ENCODE peak calls at places on chromosomes 13 and 19, in six cellular contexts. D is CD8-positive, alpha-beta memory T cell; E is GM06990; U is neuronal stem cell; W is upper lobe of right lung; P is brain microvascular endothelial cell. Q is an unnamed sample.

GRCh38 chr13:113636266-113636963 is 21.6 kb downstream of the ATP4B start:
- DNase-seq in U (no peak), P (no peak), E (no peak), W (peak), D (no peak), Q (no peak)

GRCh38 chr13:29991343-29991742 is 140.9 kb upstream of the UBL3 start:
- DNase-seq in U (no peak), E (no peak), P (peak), W (no peak), D (no peak), Q (no peak)

GRCh38 chr13:50936681-50937080 is 27.1 kb downstream of the RNASEH2B start:
- DNase-seq in P (no peak), U (no peak), W (no peak), E (no peak), D (no peak), Q (no peak)

GRCh38 chr19:41699231-41699967 is 9.0 kb upstream of the CEACAM5 start:
- DNase-seq in W (no peak), P (no peak), D (no peak), U (no peak), E (no peak), Q (no peak)

GRCh38 chr19:37059142-37059541 is 19.1 kb upstream of the ZNF420 start:
- DNase-seq in W (peak), D (no peak), U (no peak), E (no peak), P (no peak), Q (no peak)

GRCh38 chr13:89315287-89315686 is 1644.1 kb downstream of the SLITRK5 start:
- DNase-seq in U (no peak), D (no peak), E (no peak), W (no peak), P (no peak), Q (no peak)

GRCh38 chr19:32471095-32471494 is 65.5 kb downstream of the DPY19L3 start:
- DNase-seq in E (no peak), D (no peak), W (no peak), P (peak), U (no peak), Q (no peak)

GRCh38 chr19:44587863-44588752 is 25.3 kb upstream of the IGSF23 start:
- DNase-seq in D (no peak), P (peak), U (no peak), W (no peak), E (no peak), Q (no peak)

GRCh38 chr13:100108913-100109507 is 20.1 kb downstream of the PCCA start:
- DNase-seq in D (no peak), P (no peak), E (no peak), U (no peak), W (no peak), Q (no peak)

GRCh38 chr13:40230833-40231266 is 435.6 kb downstream of the FOXO1 start:
- DNase-seq in W (no peak), E (no peak), P (peak), D (no peak), U (no peak), Q (no peak)

GRCh38 chr19:15181394-15181793 is 19.4 kb downstream of the NOTCH3 start:
- DNase-seq in D (no peak), E (no peak), P (no peak), U (no peak), W (no peak), Q (no peak)
- H3K4me3 ChIP-seq in D (no peak), E (no peak), P (no peak), U (no peak), W (peak), Q (no peak)

DNA sequence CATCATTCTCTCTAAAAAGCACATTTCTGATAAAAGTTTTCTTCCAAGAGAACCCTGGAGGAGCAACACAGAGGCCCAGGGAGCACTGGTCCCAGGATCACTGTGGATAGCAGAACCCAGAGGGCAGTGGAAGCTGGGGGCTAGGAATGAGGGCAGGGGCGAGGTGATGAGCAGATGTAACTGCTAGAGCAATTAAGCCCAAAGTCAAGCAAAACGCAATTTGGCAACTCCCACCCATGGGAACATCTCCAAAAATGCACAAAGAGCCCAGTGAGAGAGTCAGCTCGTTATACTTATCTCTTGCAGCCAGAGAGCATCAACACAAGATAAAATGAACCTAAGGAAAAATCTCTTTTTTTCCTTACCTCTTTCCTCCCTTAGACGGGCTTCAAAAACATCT is 284.2 kb downstream of the TBC1D4 start:
- DNase-seq in W (no peak), U (no peak), D (no peak), E (no peak), P (no peak), Q (no peak)
- H3K4me3 ChIP-seq in W (no peak), U (no peak), D (no peak), E (no peak), P (no peak), Q (no peak)

GRCh38 chr19:16296713-16297112 is 27.9 kb upstream of the KLF2 start:
- DNase-seq in P (no peak), U (no peak), E (no peak), W (no peak), D (no peak), Q (no peak)
- H3K4me3 ChIP-seq in P (no peak), U (no peak), E (no peak), W (no peak), D (no peak), Q (no peak)

GRCh38 chr13:26618726-26619125 is 61.2 kb downstream of the WASF3 start:
- DNase-seq in E (no peak), D (no peak), W (no peak), U (no peak), P (no peak), Q (no peak)
- H3K4me3 ChIP-seq in E (no peak), D (no peak), W (no peak), U (no peak), P (no peak), Q (no peak)

DNA sequence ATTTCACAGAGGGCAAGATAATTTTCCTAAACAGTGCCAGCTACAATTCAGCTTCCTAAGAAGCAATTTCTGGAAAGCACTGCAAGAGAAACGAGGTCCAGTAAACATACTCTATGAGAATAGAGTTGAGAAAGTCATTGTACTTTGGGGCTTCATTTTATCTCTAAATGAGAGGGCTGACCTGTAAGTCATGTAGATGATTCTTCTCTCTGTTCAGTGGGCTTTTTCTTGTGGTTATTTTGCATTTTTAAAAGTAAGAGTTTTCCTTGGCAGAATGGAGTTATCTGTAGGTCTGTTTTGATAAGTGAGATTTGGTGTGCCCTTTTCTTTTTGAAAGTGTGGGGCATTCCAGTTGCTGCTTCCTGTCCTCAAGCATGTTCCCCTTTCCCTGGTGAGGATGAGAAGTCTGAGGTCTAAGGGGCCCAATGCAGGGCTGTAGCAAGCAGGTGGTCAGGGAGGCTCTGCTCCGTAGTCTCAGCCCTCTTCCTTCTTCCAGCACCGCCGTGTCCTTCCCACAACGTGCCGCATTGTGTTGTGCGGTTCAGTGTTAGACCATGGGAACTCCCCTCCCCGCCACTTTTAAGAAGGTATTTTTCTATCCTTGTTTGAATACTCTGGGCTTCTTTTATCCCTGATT is 86.3 kb downstream of the ARHGEF7 start:
- DNase-seq in P (no peak), W (no peak), D (no peak), U (no peak), E (no peak), Q (no peak)
- H3K4me3 ChIP-seq in P (no peak), W (no peak), D (no peak), U (no peak), E (no peak), Q (no peak)

DNA sequence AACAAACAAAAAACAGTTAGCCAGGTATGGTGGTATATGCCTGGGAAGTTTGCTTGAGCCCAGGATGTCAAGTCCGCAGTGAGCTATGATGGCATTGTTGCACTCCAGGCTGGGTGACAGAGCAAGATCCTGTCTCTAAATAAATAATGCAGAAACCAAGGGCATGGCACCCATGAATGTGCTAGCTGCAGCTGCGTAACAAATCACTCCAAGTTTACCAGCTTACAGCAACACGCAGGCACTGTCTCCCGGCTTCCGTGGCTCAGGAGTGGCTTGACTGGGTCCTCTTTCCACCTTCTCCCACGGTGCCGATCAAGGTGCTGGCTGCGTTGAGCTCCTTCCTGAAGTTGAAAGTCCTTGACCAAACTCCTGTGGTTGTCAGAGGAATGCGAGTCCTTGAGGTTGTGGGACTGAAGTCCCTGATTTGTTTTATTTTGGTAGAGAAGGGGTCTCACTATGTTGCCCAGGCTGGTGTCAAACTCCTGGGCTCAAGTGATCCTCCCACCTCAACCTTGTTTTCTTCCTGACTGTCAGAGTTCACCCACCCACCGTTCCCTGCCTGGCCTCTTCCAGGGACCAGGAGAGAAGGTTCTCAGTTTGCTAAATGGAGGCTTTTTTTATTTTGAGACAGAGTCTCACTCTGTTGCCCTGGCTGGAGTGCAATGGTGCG is 13.2 kb upstream of the ONECUT3 start:
- DNase-seq in P (no peak), D (no peak), U (no peak), E (no peak), W (no peak), Q (no peak)
- H3K4me3 ChIP-seq in P (no peak), D (no peak), U (no peak), E (no peak), W (no peak), Q (no peak)

DNA sequence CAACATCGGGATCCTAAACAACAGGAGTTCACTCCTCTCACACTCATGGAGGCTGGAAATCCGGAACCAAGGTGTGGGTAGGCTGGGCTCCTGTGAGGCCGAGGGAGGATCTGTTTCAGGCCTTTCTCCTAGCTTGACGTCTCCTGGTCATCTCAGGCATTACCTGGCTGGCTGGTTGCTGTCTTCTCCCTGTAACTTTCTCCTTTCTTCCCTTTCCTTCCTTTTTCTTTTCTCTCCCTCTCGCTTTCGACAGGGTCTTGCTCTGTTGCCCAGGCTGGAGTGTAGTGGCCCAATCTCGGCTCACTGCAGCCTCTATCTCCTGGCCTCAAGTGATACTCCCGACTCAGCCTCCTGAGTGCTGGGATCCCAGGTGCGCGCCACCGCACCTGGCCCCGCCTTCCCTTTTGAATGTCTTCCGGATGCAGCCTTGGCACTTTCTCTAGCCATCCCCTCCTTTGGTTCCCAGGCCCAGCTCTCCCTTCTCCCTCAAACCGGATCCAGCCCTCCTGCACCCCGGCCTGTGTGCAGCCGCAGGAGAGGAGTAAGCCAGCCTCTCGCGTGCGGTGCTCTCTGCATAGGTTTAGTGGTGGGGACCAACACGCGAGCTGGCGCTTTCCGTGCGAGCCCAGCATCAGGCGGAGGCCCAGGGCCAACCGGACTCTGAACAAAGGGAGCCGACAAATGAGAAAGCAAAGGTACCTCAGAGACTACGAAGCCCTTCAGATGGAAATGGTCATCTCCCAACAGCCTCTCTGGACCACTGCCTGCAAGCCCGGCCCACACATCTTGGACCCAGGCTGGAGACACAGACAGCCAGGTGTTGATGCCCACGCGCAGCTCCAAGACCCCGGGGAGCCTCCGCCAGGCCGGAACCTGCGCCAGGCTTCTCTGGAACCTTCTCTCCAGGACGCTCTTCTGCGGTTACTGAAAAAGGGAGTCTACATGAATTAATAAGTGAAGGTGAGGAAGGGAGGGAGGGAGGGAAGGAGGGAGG is 16.3 kb upstream of the LATS2 start:
- DNase-seq in U (no peak), P (no peak), D (no peak), E (no peak), W (no peak), Q (no peak)
- H3K4me3 ChIP-seq in U (peak), P (no peak), D (no peak), E (no peak), W (no peak), Q (no peak)

GRCh38 chr19:996051-996838 is 4.0 kb upstream of the GRIN3B start:
- DNase-seq in U (no peak), W (no peak), E (peak), P (peak), D (peak), Q (peak)
- H3K4me3 ChIP-seq in U (no peak), W (no peak), E (no peak), P (no peak), D (peak), Q (peak)

GRCh38 chr13:111065698-111066097 is 49.4 kb upstream of the ARHGEF7 start:
- DNase-seq in D (no peak), P (no peak), W (peak), E (no peak), U (no peak), Q (no peak)

GRCh38 chr13:111064661-111065060 is 50.4 kb upstream of the ARHGEF7 start:
- DNase-seq in E (no peak), W (no peak), P (no peak), U (no peak), D (no peak), Q (no peak)

GRCh38 chr13:111068009-111068350 is 47.1 kb upstream of the ARHGEF7 start:
- DNase-seq in D (no peak), W (no peak), E (no peak), U (no peak), P (no peak), Q (no peak)

GRCh38 chr13:111062305-111062704 is 52.8 kb upstream of the ARHGEF7 start:
- DNase-seq in U (no peak), W (no peak), E (no peak), P (no peak), D (no peak), Q (no peak)

GRCh38 chr13:111066544-111066943 is 48.6 kb upstream of the ARHGEF7 start:
- DNase-seq in W (no peak), E (no peak), P (no peak), D (no peak), U (no peak), Q (no peak)
- H3K4me3 ChIP-seq in W (peak), E (no peak), P (no peak), D (no peak), U (no peak), Q (no peak)

GRCh38 chr19:55670280-55671053 is 4.6 kb upstream of the EPN1 start:
- DNase-seq in U (no peak), E (peak), W (no peak), D (no peak), P (no peak), Q (no peak)
- H3K4me3 ChIP-seq in U (peak), E (no peak), W (no peak), D (no peak), P (no peak), Q (no peak)